ENCODE peak calls at places on chromosomes 3 and 15, in four cellular contexts. L, K, T and E are unnamed samples.

GRCh38 chr3:5021571-5022092 is 42.4 kb downstream of the BHLHE40 start:
- DNase-seq in L (peak), K (peak), T (no peak), E (no peak)

GRCh38 chr3:62439978-62440377 is 66.6 kb upstream of the FEZF2 start:
- DNase-seq in L (no peak), K (no peak), T (no peak), E (no peak)

GRCh38 chr3:184716652-184717607 is 5.1 kb upstream of the MAGEF1 start:
- DNase-seq in L (no peak), K (peak), T (no peak), E (peak)

GRCh38 chr3:149352556-149352955 is 19.1 kb upstream of the TM4SF18 start:
- DNase-seq in L (peak), K (peak), T (no peak), E (peak)

GRCh38 chr15:52256930-52257733 is 38.5 kb downstream of the MYO5C start:
- DNase-seq in L (no peak), K (no peak), T (no peak), E (no peak)

GRCh38 chr15:60115579-60116415 is 111.7 kb downstream of the FOXB1 start:
- DNase-seq in L (no peak), K (no peak), T (no peak), E (no peak)

GRCh38 chr3:186502138-186502941 is 41.8 kb downstream of the CRYGS start:
- DNase-seq in L (no peak), K (no peak), T (no peak), E (no peak)

GRCh38 chr3:24683090-24683489 is 188.4 kb upstream of the THRB start:
- DNase-seq in L (no peak), K (peak), T (no peak), E (no peak)

GRCh38 chr3:49353022-49353421 is 5.1 kb downstream of the GPX1 start:
- DNase-seq in L (no peak), K (no peak), T (no peak), E (no peak)

GRCh38 chr3:186067360-186068242 is 41.3 kb downstream of the ETV5 start:
- DNase-seq in L (no peak), K (no peak), T (no peak), E (no peak)

GRCh38 chr3:187021748-187022402 is 91.5 kb downstream of the ST6GAL1 start:
- DNase-seq in L (no peak), K (no peak), T (peak), E (no peak)

GRCh38 chr3:48406443-48407431 is 23.1 kb downstream of the PLXNB1 start:
- DNase-seq in L (no peak), K (no peak), T (no peak), E (no peak)

GRCh38 chr3:162119651-162120050 is 623.0 kb downstream of the OTOL1 start:
- DNase-seq in L (no peak), K (no peak), T (no peak), E (no peak)

GRCh38 chr3:127002195-127003174 is 19.6 kb downstream of the PLXNA1 start:
- DNase-seq in L (peak), K (no peak), T (no peak), E (peak)

GRCh38 chr15:34013746-34014145 is 25.3 kb downstream of the AVEN start:
- DNase-seq in L (no peak), K (no peak), T (no peak), E (no peak)

GRCh38 chr3:133865136-133865855 is 30.4 kb downstream of the RAB6B start:
- DNase-seq in L (no peak), K (peak), T (no peak), E (no peak)

GRCh38 chr3:56590814-56591213 is 33.8 kb downstream of the CCDC66 start:
- DNase-seq in L (no peak), K (no peak), T (no peak), E (no peak)

GRCh38 chr15:74664028-74664616 is 31.7 kb downstream of the EDC3 start:
- DNase-seq in L (no peak), K (peak), T (no peak), E (no peak)

GRCh38 chr15:22258402-22259150 is 178.2 kb downstream of the OR4M2 start:
- DNase-seq in L (no peak), K (no peak), T (no peak), E (no peak)

GRCh38 chr15:84570164-84570692 is 30.6 kb upstream of the ZSCAN2 start:
- DNase-seq in L (peak), K (no peak), T (no peak), E (peak)

GRCh38 chr15:35546581-35547381 is 816 bp upstream of the DPH6 start:
- DNase-seq in L (peak), K (no peak), T (no peak), E (no peak)

DNA sequence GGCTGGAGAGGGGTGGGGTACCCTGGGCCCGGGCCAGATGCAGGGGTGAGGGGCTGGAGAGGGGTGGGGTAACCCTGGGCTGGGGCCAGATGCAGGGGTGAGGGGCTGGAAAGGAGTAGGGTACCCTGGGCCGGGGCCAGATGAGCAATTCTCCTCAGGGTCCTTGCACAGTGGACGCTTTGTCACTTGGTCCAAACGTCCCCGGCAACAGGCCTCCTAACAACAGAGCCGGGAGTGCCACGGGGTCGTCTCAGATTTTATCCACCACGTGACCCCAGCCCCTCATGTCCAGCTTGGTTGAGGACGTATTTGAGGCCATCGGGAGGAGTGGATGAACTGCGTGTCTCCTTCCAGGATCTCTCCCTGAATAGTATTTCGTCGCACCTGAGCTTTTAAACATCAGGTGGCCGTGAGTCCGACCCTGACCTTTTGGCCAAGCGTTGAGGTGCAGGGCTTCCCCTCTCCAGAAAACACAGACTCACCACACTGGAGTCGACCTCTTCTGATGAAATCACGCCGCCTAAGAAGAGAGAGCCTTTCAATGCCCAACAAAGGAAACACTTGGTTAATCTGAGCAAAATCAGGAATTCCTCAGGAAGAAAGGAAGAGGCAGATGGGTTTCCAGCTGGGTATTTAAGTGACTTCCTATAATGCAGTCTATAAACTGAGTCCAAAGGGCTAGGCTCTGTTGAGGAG is 12.8 kb upstream of the LRRC15 start:
- DNase-seq in L (no peak), K (no peak), T (no peak), E (no peak)
- TF ChIP-seq CREM in L (no peak), K (no peak), T (no peak), E (no peak)

DNA sequence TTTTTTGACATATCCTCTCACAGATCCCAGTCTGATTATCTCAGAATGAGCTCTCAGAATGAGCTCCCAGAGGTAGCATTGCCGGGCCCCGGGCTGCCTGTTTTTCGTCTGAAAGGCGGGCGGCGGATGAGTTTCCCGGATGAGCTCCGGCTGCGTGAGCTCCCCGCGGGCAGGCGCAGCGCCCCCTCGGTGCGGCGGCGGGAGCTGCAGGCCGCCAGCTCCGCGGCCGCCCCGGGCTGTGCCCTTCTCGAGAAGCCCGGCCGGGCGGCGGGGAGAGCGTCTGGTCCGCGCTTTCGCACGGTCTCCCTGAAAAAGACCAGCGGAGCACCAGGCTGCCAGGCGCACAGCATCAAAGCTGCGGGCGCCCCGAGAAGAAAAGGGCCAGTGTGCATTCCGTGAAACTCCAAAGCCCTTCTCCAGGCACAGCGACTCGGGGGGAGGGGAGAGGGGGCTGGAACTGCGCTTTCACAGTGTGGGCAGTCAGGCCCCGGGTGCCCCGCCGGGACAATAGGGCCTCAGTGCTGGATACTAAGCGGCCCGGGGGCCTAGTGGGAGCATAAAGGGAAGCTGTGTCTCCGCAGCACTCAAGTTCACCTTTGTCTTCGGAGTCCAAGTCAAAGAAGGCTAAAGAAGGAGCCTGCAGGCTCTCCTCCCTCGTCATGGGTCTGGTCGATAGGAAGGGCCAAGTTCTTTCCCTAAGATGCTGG is 12.1 kb upstream of the SHC4 start:
- DNase-seq in L (peak), K (peak), T (no peak), E (peak)
- TF ChIP-seq MAX in L (no peak), K (peak), T (peak), E (no peak)

GRCh38 chr3:32842531-32842931 is 24.7 kb downstream of the TRIM71 start:
- DNase-seq in L (no peak), K (no peak), T (peak), E (no peak)

GRCh38 chr3:32843504-32844321 is 25.9 kb downstream of the TRIM71 start:
- DNase-seq in L (no peak), K (no peak), T (no peak), E (peak)

GRCh38 chr3:32842987-32843386 is 25.2 kb downstream of the TRIM71 start:
- DNase-seq in L (no peak), K (no peak), T (no peak), E (no peak)

GRCh38 chr3:32841341-32841740 is 23.5 kb downstream of the TRIM71 start:
- DNase-seq in L (no peak), K (no peak), T (no peak), E (no peak)

GRCh38 chr3:32841875-32842505 is 24.2 kb downstream of the TRIM71 start:
- DNase-seq in L (no peak), K (no peak), T (no peak), E (no peak)
- TF ChIP-seq CREM in L (no peak), K (no peak), T (no peak), E (no peak)

GRCh38 chr3:122932251-122932967 is 95.2 kb downstream of the SEMA5B start:
- DNase-seq in L (no peak), K (no peak), T (no peak), E (no peak)
- TF ChIP-seq MAX in L (no peak), K (no peak), T (no peak), E (no peak)

DNA sequence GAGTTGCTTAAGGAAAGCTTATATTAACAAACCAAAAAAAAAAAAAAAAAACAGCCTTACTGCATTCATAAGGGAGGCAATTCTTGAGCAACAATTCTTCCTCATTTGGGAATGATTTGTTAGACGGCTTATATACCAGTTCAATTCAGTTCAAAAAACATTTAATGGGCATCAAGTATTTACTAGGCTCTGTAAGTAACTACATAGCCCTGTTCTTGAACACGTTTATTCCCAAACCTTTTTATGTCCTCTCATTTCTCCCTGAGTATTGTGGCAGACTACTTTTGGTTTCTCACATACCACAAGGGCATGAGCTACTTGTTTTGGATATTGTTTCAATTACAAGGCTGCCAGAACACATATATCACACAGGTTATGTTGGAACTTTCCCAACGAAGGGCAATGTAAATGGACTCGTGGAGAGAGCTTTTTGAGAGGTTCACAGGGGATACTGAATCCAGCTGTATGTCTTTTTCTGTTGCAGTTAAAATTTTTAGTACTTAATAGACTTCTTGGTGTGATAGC is 363.8 kb upstream of the NAALADL2 start:
- DNase-seq in L (no peak), K (no peak), T (no peak), E (no peak)
- TF ChIP-seq CREM in L (no peak), K (no peak), T (no peak), E (no peak)

GRCh38 chr3:100969557-100969916 is 23.7 kb downstream of the ABI3BP start:
- DNase-seq in L (no peak), K (no peak), T (no peak), E (no peak)
- TF ChIP-seq MAX in L (no peak), K (no peak), T (no peak), E (no peak)

DNA sequence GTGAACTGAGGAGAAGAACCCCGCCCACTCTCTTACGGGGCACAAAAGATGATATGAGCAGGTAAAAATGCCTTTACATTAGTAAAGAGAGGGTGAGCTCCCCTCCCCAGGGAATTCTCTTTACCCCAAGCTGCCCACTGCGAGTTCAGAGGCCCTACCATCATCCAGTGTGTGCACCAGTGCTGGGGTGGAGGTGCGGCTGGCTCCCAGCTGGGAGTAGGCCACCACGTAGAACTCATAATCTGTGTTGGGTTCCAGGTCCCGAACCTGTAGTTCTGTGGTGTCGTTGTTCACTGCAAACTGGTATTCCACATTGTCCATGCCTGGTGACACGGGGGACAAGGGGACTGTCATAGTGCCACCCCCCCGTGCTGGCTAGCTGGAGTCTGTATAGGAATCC is 17.1 kb upstream of the IGDCC3 start:
- DNase-seq in L (no peak), K (no peak), T (no peak), E (no peak)
- TF ChIP-seq CREM in L (no peak), K (no peak), T (no peak), E (no peak)

DNA sequence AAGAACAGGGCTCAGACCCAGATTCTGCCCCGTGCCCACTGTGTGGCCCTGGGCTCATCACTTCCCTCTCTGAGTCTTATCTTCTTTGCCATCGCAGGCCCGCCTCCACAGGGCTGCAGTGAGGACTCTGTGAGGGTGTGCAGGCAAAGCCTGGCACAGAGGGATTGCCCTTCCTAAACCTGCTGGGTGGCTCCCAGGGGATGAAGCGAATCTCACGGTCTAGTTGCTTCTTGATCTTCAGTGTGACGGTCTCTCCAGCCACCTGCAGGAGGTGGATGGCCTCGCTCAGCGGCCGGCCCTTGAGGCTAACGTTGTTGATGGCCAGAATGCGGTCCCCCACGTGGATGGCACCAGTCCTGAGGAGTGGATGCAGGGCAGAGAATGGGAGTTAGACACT is 32.8 kb downstream of the GRIP2 start:
- DNase-seq in L (peak), K (no peak), T (no peak), E (no peak)
- TF ChIP-seq MAX in L (no peak), K (no peak), T (no peak), E (no peak)